ENCODE peak calls at places on chromosomes 4 and X, in seven cellular contexts. Z is stomach, W is OCI-LY7, E is A549, H is hepatocyte, S is thyroid gland, L is suprapubic skin. Q is an unnamed sample. For H3K4me1, the result is how much of the 10 kb centered on the place peaks cover.

GRCh38 chr4:41538017-41538733 is at the start of gene LIMCH1:
- DNase-seq in Z (no peak), W (no peak), E (peak), H (no peak), S (peak), L (peak), Q (peak)

GRCh38 chrX:124018031-124018430 is 56.5 kb downstream of the STAG2 start:
- DNase-seq in Z (no peak), W (peak), E (no peak), H (no peak), S (no peak), L (no peak), Q (no peak)

GRCh38 chr4:155403886-155404285 is 27.1 kb upstream of the MAP9 start:
- DNase-seq in Z (no peak), W (no peak), E (peak), H (peak), S (no peak), L (no peak), Q (no peak)

GRCh38 chrX:69541959-69542358 is 37.8 kb downstream of the NALF2 start:
- DNase-seq in Z (no peak), W (no peak), E (no peak), H (no peak), S (no peak), L (no peak), Q (no peak)

GRCh38 chr4:140790765-140791164 is 34.6 kb upstream of the TBC1D9 start:
- DNase-seq in Z (no peak), W (peak), E (no peak), H (no peak), S (no peak), L (no peak), Q (no peak)

GRCh38 chr4:171024720-171025303 is 788.4 kb upstream of the GALNTL6 start:
- DNase-seq in Z (no peak), W (no peak), E (no peak), H (no peak), S (peak), L (no peak), Q (no peak)

GRCh38 chrX:119983494-119983893 is 39.9 kb upstream of the NKAP start:
- DNase-seq in Z (no peak), W (no peak), E (no peak), H (no peak), S (no peak), L (no peak), Q (no peak)

GRCh38 chr4:90127706-90128345 is 632 bp downstream of the CCSER1 start:
- DNase-seq in Z (peak), W (no peak), E (no peak), H (peak), S (peak), L (no peak), Q (peak)

GRCh38 chrX:50470103-50471031 is at the start of gene DGKK:
- DNase-seq in Z (no peak), W (no peak), E (no peak), H (peak), S (peak), L (no peak), Q (no peak)

GRCh38 chrX:66009231-66009845 is 30.5 kb downstream of the VSIG4 start:
- DNase-seq in Z (no peak), W (no peak), E (no peak), H (no peak), S (no peak), L (no peak), Q (no peak)

GRCh38 chr4:10106421-10107039 is 10.1 kb downstream of the WDR1 start:
- DNase-seq in Z (peak), W (no peak), E (peak), H (peak), S (peak), L (peak), Q (peak)
- H3K4me1 ChIP-seq in Z (half or more), W (under half), E (half or more), H (under half), S (half or more), L (half or more), Q (half or more)

DNA sequence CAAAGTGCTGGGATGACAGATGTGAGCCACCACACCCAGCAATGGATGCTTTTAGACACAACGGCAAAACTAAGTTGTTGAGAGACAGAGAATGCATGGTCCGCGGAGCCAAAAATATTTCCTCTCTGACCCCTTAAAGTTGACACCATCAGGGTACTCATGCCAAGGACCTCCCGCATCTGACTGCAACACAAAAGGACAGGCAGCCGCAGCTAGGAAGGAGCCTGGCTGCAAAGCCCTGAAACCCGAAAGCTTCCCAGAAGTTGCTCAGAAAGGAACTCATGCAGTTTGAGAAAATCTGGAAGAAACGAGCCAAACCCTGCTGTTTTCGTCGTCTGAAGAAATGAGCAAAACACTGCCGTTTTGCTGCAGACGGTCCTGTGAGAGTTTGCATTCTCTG is 16.5 kb downstream of the DHRSX start:
- DNase-seq in Z (no peak), W (no peak), E (no peak), H (no peak), S (no peak), L (peak), Q (no peak)
- H3K27ac ChIP-seq in Z (no peak), W (no peak), E (no peak), H (no peak), S (no peak), L (peak), Q (peak)

DNA sequence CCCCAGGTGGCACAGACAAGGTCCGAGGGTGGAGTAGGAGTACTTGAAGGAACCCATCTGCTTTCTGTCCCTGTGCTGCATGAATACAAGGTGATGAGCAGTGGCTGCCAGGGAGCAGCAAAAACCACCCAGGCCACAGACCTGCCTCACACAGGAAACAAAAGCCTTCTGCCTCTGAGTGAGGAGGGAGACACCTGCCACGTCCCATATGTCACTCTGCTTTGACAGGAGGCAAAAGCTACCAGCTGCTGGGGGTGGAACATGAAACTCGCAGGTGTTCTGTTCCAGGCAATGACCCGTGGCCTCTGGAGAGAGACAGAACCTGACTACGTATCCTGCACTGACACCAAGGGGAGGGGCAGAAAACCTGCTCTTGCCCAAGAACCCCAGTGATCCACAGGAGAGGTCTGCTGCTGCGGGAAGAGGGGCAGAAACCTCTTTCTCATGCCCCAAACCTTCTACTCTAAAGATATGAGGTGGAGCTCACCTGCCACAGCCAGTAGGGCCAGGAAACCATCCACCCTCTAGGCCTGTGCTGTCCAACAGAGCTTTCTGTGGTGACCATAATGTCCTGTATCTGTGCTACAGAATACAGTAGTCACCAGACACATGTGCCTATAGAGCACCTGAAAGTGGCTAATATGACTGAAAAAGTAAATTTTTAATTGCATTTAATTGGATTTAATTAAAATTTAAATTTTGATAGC is 172.9 kb downstream of the PRDM5 start:
- DNase-seq in Z (peak), W (peak), E (no peak), H (no peak), S (no peak), L (no peak), Q (no peak)
- H3K4me1 ChIP-seq in Z (under half), W (under half), E (under half), H (under half), S (under half), L (under half), Q (under half)

DNA sequence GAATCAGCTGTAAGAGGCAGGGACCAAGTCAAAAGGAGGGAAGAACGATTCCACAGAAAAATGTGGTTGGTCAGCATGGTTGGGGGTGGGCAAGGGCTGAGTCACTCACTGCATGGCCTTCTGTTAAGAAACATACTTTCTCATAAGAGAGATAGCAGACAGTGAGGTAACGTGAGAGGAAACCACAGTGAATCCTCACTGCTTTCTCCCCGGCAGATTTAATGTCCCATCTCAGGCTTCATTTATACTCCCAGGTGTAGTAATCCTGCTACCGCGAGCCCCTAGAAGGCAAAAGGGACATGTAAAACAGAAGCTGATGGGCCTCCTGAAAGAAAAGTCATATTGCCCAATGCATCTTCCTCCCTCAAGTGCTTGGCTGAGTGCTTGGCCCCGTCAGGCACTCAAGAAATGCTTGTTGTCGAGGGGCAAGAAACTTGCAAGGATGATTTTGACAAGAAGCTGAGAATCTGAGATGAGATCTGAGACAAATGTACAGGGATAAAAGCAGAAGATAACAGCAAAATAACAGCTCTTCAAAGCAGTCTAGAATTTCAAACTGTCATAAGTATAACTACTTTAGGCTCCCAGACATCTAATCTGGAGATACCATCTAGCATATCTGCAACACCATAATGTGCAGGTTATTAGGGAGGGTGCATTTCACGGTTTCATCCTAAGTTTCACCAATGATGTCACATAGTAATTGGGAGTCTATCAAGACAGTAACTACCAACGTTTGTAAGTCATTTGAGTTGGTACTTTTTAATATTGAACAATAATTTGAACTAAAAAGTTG is 40.2 kb downstream of the SH3KBP1 start:
- DNase-seq in Z (no peak), W (no peak), E (peak), H (peak), S (peak), L (no peak), Q (no peak)
- H3K27ac ChIP-seq in Z (no peak), W (peak), E (peak), H (peak), S (no peak), L (no peak), Q (no peak)

GRCh38 chr4:86556791-86557415 is 37.2 kb upstream of the PTPN13 start:
- DNase-seq in Z (no peak), W (no peak), E (no peak), H (no peak), S (no peak), L (no peak), Q (no peak)
- H3K4me1 ChIP-seq in Z (under half), W (under half), E (under half), H (under half), S (under half), L (under half), Q (under half)

GRCh38 chr4:16692021-16692420 is 206.4 kb downstream of the LDB2 start:
- DNase-seq in Z (no peak), W (no peak), E (no peak), H (no peak), S (no peak), L (no peak), Q (no peak)
- H3K27ac ChIP-seq in Z (no peak), W (no peak), E (no peak), H (no peak), S (no peak), L (no peak), Q (no peak)

DNA sequence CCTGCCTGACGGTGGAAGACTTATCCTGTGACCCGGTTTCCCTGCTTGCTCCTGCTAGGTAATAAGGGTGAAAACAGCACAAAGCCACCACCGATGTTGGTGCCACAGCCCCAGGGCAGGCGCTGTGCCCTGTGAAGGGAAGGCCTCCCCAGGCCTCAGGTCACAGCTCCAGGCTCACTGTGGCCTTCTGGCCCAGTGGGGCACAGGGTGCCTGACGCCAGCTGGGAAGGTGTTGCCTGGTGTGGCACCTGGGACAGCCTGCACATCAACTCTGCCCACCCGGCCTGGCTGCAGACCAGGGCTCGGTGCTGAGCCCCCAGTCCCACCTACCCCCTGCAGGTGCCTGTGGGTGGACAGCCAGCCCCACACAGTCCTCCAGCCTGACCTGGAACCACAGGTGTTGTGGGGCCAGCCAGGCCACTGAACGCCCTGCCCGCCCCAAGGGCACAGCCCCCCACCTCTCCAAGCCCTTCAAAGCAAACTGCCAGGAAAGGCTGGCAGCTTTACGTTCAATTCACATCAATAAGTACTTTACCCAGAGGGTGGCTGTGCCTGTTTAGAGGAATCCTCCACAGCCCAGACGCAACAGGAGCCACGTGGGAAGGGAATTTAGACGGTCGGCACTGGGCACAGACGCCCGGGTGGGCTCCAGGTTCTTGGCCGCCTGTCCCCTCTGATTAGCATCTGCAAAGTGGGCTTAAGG is 54.3 kb downstream of the ZFYVE28 start:
- DNase-seq in Z (no peak), W (no peak), E (no peak), H (no peak), S (no peak), L (peak), Q (peak)
- H3K4me1 ChIP-seq in Z (under half), W (under half), E (under half), H (under half), S (under half), L (under half), Q (under half)

GRCh38 chr4:7845493-7846124 is 94.1 kb downstream of the AFAP1 start:
- DNase-seq in Z (no peak), W (no peak), E (peak), H (no peak), S (no peak), L (no peak), Q (peak)
- H3K27ac ChIP-seq in Z (no peak), W (no peak), E (peak), H (no peak), S (no peak), L (no peak), Q (no peak)

GRCh38 chr4:87916636-87917035 is 58.9 kb upstream of the SPP1 start:
- DNase-seq in Z (no peak), W (no peak), E (no peak), H (no peak), S (no peak), L (no peak), Q (no peak)
- H3K4me1 ChIP-seq in Z (under half), W (under half), E (under half), H (under half), S (under half), L (under half), Q (under half)

GRCh38 chrX:79287724-79288123 is 79.4 kb downstream of the ITM2A start:
- DNase-seq in Z (no peak), W (no peak), E (no peak), H (no peak), S (no peak), L (no peak), Q (no peak)

DNA sequence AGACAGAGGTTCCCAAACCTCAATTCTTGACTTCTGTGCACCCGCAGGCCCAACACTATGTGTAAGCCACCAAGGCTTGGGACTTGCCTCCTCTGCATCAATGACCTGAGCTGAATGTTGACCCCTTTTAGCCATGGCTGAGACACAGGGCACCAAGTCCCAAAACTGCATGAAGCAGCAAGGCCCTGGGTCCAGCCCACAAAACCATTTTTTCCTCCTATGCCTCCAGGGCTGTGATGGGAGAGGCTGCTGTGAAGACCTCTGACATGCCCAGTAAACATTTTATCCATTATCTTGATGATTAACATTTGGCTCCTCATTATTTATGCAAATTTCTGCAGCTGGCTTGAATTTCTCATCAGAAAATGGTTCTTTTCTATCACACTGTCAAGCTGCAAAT is 85.4 kb downstream of the ITM2A start:
- DNase-seq in Z (no peak), W (no peak), E (no peak), H (no peak), S (no peak), L (no peak), Q (no peak)
- H3K27ac ChIP-seq in Z (no peak), W (no peak), E (no peak), H (no peak), S (no peak), L (no peak), Q (no peak)